ENCODE peak calls at places on chromosome 2, in four cellular contexts. A, Y, U and I are unnamed samples.

GRCh38 chr2:167941604-167942003 is 305.8 kb downstream of the STK39 start:
- DNase-seq in A (no peak), Y (no peak), U (no peak), I (no peak)

GRCh38 chr2:8433390-8433789 is 248.5 kb upstream of the ID2 start:
- DNase-seq in A (no peak), Y (no peak), U (no peak), I (no peak)

GRCh38 chr2:46163804-46164569 is 133.2 kb upstream of the EPAS1 start:
- DNase-seq in A (no peak), Y (no peak), U (no peak), I (no peak)

GRCh38 chr2:9207641-9208301 is 1.2 kb downstream of the ASAP2 start:
- DNase-seq in A (peak; percentile 75), Y (no peak), U (peak; percentile 84), I (no peak)

GRCh38 chr2:182559623-182560022 is 132.8 kb upstream of the PDE1A start:
- DNase-seq in A (no peak), Y (peak; percentile 4), U (no peak), I (no peak)

GRCh38 chr2:191632426-191632825 is 45.5 kb upstream of the NABP1 start:
- DNase-seq in A (no peak), Y (no peak), U (no peak), I (no peak)

GRCh38 chr2:105853354-105854088 is 108.8 kb downstream of the NCK2 start:
- DNase-seq in A (no peak), Y (peak; percentile 40), U (no peak), I (no peak)

GRCh38 chr2:240796543-240797499 is 23.2 kb downstream of the KIF1A start:
- DNase-seq in A (no peak), Y (no peak), U (no peak), I (no peak)

GRCh38 chr2:190564838-190565237 is 30.3 kb upstream of the NEMP2 start:
- DNase-seq in A (no peak), Y (no peak), U (no peak), I (no peak)

GRCh38 chr2:101806123-101806522 is 108.6 kb downstream of the MAP4K4 start:
- DNase-seq in A (peak; percentile 67), Y (peak; percentile 16), U (no peak), I (no peak)

GRCh38 chr2:160516547-160517365 is 23.1 kb upstream of the RBMS1 start:
- DNase-seq in A (no peak), Y (no peak), U (no peak), I (no peak)

GRCh38 chr2:216351172-216351925 is 20.9 kb downstream of the MARCHF4 start:
- DNase-seq in A (no peak), Y (no peak), U (no peak), I (no peak)

GRCh38 chr2:19021100-19021476 is 337.3 kb downstream of the OSR1 start:
- DNase-seq in A (no peak), Y (peak; percentile 7), U (no peak), I (no peak)

GRCh38 chr2:148720501-148720998 is 76.0 kb downstream of the EPC2 start:
- DNase-seq in A (peak; percentile 11), Y (no peak), U (peak; percentile 22), I (no peak)

GRCh38 chr2:80078290-80079036 is 226.1 kb downstream of the LRRTM1 start:
- DNase-seq in A (no peak), Y (no peak), U (no peak), I (no peak)

GRCh38 chr2:221504905-221505304 is 67.2 kb downstream of the EPHA4 start:
- DNase-seq in A (no peak), Y (no peak), U (no peak), I (no peak)
- TF ChIP-seq POLR2AphosphoS5 in A (no peak), Y (no peak), U (no peak), I (no peak)

GRCh38 chr2:145288650-145289496 is 769.0 kb upstream of the ZEB2 start:
- DNase-seq in A (no peak), Y (no peak), U (no peak), I (no peak)

GRCh38 chr2:145284551-145284950 is 764.6 kb upstream of the ZEB2 start:
- DNase-seq in A (no peak), Y (no peak), U (no peak), I (no peak)

GRCh38 chr2:145287686-145288085 is 767.8 kb upstream of the ZEB2 start:
- DNase-seq in A (no peak), Y (no peak), U (no peak), I (no peak)

GRCh38 chr2:145283131-145283530 is 763.2 kb upstream of the ZEB2 start:
- DNase-seq in A (no peak), Y (no peak), U (no peak), I (no peak)

GRCh38 chr2:145286716-145287115 is 766.8 kb upstream of the ZEB2 start:
- DNase-seq in A (no peak), Y (no peak), U (no peak), I (no peak)
- TF ChIP-seq REST in A (no peak), Y (no peak), U (no peak), I (no peak)

GRCh38 chr2:62456721-62457539 is 49.1 kb downstream of the TMEM17 start:
- DNase-seq in A (peak; percentile 90), Y (no peak), U (peak; percentile 95), I (peak; percentile 51)
- TF ChIP-seq POLR2AphosphoS5 in A (peak; percentile 20), Y (peak; percentile 48), U (no peak), I (no peak)

DNA sequence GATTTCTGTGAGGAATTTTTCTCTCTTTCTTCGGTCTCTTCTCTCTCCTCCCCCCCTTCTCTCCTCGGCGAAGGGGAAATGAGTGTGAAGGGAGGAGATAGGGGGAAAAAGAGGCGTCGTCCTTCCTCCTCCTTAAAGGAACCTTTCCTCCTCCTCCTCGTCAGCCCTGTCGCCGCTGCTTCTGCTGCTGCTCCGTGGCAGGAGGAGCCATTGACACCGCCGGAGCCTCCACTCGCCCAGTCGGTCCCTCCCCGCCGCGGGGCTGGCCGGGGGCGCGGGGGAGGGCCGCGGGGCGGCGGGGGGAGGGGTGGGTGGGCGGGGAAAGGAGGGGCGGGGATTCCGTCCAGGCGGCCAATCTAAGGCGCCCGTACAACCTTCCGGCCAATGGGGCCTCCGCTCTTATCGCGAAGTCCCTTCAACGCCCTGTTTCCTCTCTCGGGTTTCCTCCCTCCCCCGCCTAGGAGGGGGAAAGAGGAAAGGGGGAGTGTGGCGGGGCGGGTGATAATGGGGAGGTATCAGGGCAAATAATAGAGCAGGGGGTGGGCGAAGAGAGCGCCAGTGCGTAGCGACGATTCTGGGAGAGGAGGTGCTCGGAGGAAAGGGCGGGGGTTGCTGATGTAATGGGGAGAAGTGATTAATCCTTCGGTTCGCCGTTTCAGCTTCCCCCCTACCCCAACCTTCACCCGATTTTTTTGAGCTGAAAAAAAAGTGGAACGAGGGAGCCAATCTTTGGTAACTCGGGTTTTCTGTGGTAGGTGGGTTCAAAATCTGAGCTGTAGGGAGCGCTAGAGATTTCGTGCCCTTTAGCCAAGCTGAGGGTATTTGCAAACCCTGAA is at the start of gene FBXO11:
- DNase-seq in A (peak; percentile 98), Y (peak; percentile 97), U (peak; percentile 94), I (peak; percentile 97)
- TF ChIP-seq REST in A (no peak), Y (no peak), U (peak; percentile 50), I (no peak)

DNA sequence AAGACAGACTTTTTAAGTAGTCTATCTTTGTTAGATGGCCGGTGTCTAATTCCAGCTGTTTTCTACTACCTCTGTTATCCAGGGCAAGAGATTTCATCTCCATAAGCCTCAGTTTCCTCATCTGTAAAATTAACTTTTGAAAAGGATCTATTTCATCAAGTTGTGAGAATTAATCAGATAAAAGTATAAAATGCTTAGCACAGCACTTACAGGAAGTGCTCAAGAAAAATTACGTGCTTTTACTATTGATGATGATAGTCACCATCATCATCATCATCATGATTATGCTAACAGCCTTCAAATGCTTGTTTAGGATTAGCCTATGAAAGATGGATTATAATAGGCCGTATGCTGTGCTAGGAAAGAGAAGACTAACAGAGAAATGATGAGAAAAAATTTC is 76.2 kb downstream of the CYRIA start:
- DNase-seq in A (no peak), Y (no peak), U (no peak), I (no peak)
- TF ChIP-seq POLR2AphosphoS5 in A (no peak), Y (no peak), U (no peak), I (no peak)

GRCh38 chr2:27123302-27124150 is at the start of gene ABHD1:
- DNase-seq in A (peak; percentile 69), Y (no peak), U (peak; percentile 94), I (peak; percentile 73)

GRCh38 chr2:27125104-27125503 is 1.5 kb downstream of the ABHD1 start:
- DNase-seq in A (no peak), Y (no peak), U (no peak), I (no peak)

GRCh38 chr2:27128810-27129571 is 5.4 kb downstream of the ABHD1 start:
- DNase-seq in A (no peak), Y (no peak), U (no peak), I (no peak)

GRCh38 chr2:27127883-27128670 is 4.5 kb downstream of the ABHD1 start:
- DNase-seq in A (no peak), Y (no peak), U (no peak), I (no peak)

GRCh38 chr2:27126252-27126710 is 2.7 kb downstream of the ABHD1 start:
- DNase-seq in A (no peak), Y (no peak), U (no peak), I (no peak)
- TF ChIP-seq REST in A (no peak), Y (no peak), U (no peak), I (no peak)

GRCh38 chr2:96549967-96550786 is 13.6 kb downstream of the ARID5A start:
- DNase-seq in A (peak; percentile 95), Y (peak; percentile 67), U (peak; percentile 22), I (no peak)

GRCh38 chr2:96552284-96553175 is 16.0 kb downstream of the ARID5A start:
- DNase-seq in A (no peak), Y (no peak), U (peak; percentile 15), I (no peak)

GRCh38 chr2:96553176-96553956 is 16.8 kb downstream of the ARID5A start:
- DNase-seq in A (no peak), Y (no peak), U (peak; percentile 31), I (no peak)

GRCh38 chr2:96550787-96551604 is 14.4 kb downstream of the ARID5A start:
- DNase-seq in A (no peak), Y (no peak), U (peak; percentile 12), I (no peak)

DNA sequence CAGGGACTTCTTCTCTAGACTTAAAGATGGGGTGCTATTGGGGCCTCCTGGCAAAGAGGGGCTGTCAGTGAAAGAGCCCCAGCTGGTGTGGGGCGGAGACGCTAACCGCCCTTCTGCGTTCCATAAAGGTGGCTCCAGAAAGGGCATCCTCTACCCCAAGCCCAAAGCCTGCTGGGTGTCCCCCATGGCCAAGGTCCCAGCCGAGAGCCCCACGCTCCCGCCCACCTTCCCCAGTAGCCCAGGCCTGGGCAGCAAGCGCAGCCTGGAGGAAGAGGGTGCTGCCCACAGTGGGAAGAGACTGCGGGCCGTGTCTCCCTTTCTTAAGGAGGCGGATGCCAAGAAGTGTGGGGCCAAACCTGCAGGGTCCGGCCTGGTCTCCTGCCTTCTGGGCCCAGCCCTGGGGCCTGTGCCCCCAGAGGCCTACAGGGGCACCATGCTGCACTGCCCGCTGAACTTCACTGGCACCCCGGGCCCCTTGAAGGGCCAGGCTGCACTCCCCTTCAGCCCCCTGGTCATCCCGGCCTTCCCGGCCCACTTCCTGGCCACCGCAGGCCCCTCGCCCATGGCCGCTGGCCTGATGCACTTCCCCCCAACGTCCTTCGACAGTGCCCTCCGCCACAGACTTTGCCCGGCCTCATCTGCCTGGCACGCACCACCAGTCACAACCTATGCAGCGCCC is 15.2 kb downstream of the ARID5A start:
- DNase-seq in A (no peak), Y (no peak), U (peak; percentile 11), I (no peak)
- TF ChIP-seq POLR2AphosphoS5 in A (no peak), Y (no peak), U (no peak), I (no peak)